ENCODE peak calls at places on chromosome 5, in nine cellular contexts. I is heart right ventricle, A is activated T-cell treated with anti-CD3 and anti-CD28 coated beads for 24 hours, B is NCI-H1417, P is NCI-H510A treated with DMSO at 0.1 percent for 48 hours, G is pancreas, Y is HT1080, R is NCI-H226, D is HFF-Myc. F is an unnamed sample.
A peak's percentile ranks its signal among the peaks of the same experiment; 100 is the strongest.

GRCh38 chr5:79069488-79070001 is at the start of the genes BHMT2 and DMGDH:
- DNase-seq in P (peak; percentile 16), Y (no peak), A (no peak), D (no peak), I (peak; percentile 48), B (no peak), R (no peak), G (peak; percentile 52), F (peak; percentile 41)

GRCh38 chr5:27810458-27810857 is 772.1 kb upstream of the CDH9 start:
- DNase-seq in P (no peak), R (peak; percentile 46), G (no peak), D (no peak), I (no peak), A (no peak), Y (peak; percentile 63), B (no peak), F (no peak)

GRCh38 chr5:20223451-20223850 is 235.5 kb upstream of the CDH18 start:
- DNase-seq in B (no peak), Y (no peak), G (no peak), R (peak; percentile 74), D (no peak), A (no peak), I (no peak), P (no peak), F (no peak)

GRCh38 chr5:83750759-83751158 is 30.1 kb upstream of the HAPLN1 start:
- DNase-seq in R (no peak), A (no peak), D (no peak), G (no peak), P (no peak), Y (no peak), B (no peak), I (no peak), F (no peak)

GRCh38 chr5:72487151-72487550 is 20.1 kb downstream of the ZNF366 start:
- DNase-seq in A (no peak), G (no peak), D (no peak), P (no peak), Y (no peak), R (no peak), B (no peak), I (no peak), F (no peak)

GRCh38 chr5:158957196-158957595 is 142.5 kb downstream of the EBF1 start:
- DNase-seq in A (no peak), G (no peak), B (no peak), R (no peak), P (no peak), Y (no peak), D (no peak), I (no peak), F (no peak)

GRCh38 chr5:39661026-39661779 is 236.4 kb upstream of the DAB2 start:
- DNase-seq in A (no peak), I (no peak), G (no peak), Y (peak; percentile 50), B (no peak), R (peak; percentile 70), P (no peak), D (no peak), F (peak; percentile 45)

GRCh38 chr5:64635056-64635686 is 55.1 kb upstream of the SHISAL2B start:
- DNase-seq in A (no peak), P (peak; percentile 42), D (peak; percentile 29), R (no peak), Y (peak; percentile 19), B (peak; percentile 59), G (no peak), I (no peak), F (peak; percentile 12)

GRCh38 chr5:157288405-157289163 is 22.7 kb downstream of the CYFIP2 start:
- DNase-seq in I (no peak), G (no peak), D (no peak), R (no peak), B (no peak), A (no peak), P (no peak), Y (no peak), F (no peak)